ENCODE peak calls at places on chromosomes 7 and 10, in four cellular contexts. X is activated CD8-positive, alpha-beta memory T cell treated with anti-CD3 and anti-CD28 coated beads, Interleukin-2, amount 10 ng/mL, durations not matched to agents 7 days and 5 days; F is DMS153; I is HFFc6. R is an unnamed sample.

GRCh38 chr10:35961501-35961900 is 319.4 kb upstream of the FZD8 start:
- DNase-seq in X (no peak), F (no peak), I (peak), R (no peak)

GRCh38 chr7:27170936-27171635 is 3.0 kb downstream of the HOXA10 start:
- DNase-seq in X (no peak), F (no peak), I (no peak), R (no peak)

GRCh38 chr10:103911021-103911459 is 6.9 kb downstream of the STN1 start:
- DNase-seq in X (peak), F (no peak), I (no peak), R (no peak)

GRCh38 chr10:113704637-113705343 is 25.1 kb downstream of the CASP7 start:
- DNase-seq in X (no peak), F (peak), I (peak), R (no peak)

GRCh38 chr10:125037145-125037544 is 95.2 kb downstream of the ZRANB1 start:
- DNase-seq in X (no peak), F (no peak), I (peak), R (no peak)

GRCh38 chr10:119412244-119412750 is 130.2 kb downstream of the RGS10 start:
- DNase-seq in X (no peak), F (no peak), I (no peak), R (no peak)

GRCh38 chr10:24439935-24440334 is 231.0 kb downstream of the KIAA1217 start:
- DNase-seq in X (no peak), F (no peak), I (no peak), R (no peak)

GRCh38 chr10:43194861-43195260 is 56.6 kb downstream of the CSGALNACT2 start:
- DNase-seq in X (no peak), F (no peak), I (no peak), R (no peak)

GRCh38 chr10:93695720-93696119 is 6.7 kb downstream of the FRA10AC1 start:
- DNase-seq in X (no peak), F (no peak), I (no peak), R (no peak)

GRCh38 chr7:42972703-42973500 is 40.7 kb downstream of the MRPL32 start:
- DNase-seq in X (no peak), F (no peak), I (peak), R (no peak)

GRCh38 chr10:53754851-53755250 is 982.3 kb upstream of the MBL2 start:
- DNase-seq in X (no peak), F (no peak), I (no peak), R (no peak)

GRCh38 chr10:70542565-70542938 is 60.0 kb downstream of the PRF1 start:
- DNase-seq in X (no peak), F (no peak), I (no peak), R (no peak)

GRCh38 chr10:31466313-31466712 is 147.3 kb downstream of the ZEB1 start:
- DNase-seq in X (no peak), F (no peak), I (no peak), R (no peak)

GRCh38 chr10:127932521-127933270 is 25.8 kb downstream of the PTPRE start:
- DNase-seq in X (no peak), F (no peak), I (no peak), R (no peak)

GRCh38 chr10:72692897-72693598 is 1.1 kb downstream of the MCU start:
- DNase-seq in X (peak), F (peak), I (no peak), R (no peak)

GRCh38 chr7:47300472-47301021 is 281.4 kb downstream of the TNS3 start:
- DNase-seq in X (no peak), F (no peak), I (no peak), R (peak)

GRCh38 chr7:4762121-4763055 is 13.0 kb upstream of the AP5Z1 start:
- DNase-seq in X (no peak), F (no peak), I (no peak), R (no peak)

GRCh38 chr7:81327468-81327867 is 408.6 kb upstream of the SEMA3C start:
- DNase-seq in X (no peak), F (no peak), I (no peak), R (no peak)

GRCh38 chr7:130732980-130733865 is 784 bp downstream of the KLF14 start:
- DNase-seq in X (no peak), F (no peak), I (no peak), R (no peak)

GRCh38 chr10:100886099-100886498 is 26.7 kb upstream of the SLF2 start:
- DNase-seq in X (no peak), F (no peak), I (no peak), R (no peak)